ENCODE peak calls at places on chromosomes 6 and 20, in seven cellular contexts. L is HCEC 1CT; E is mucosa of gallbladder; B is NCI-H524; O is stimulated activated CD4-positive, alpha-beta T cell treated with anti-CD3 and anti-CD28 coated beads, Interleukin-1b, Interleukin-23, amount 100 ng/mL, for 1 hour; G is SJSA1; W is nephron progenitor cell. T is an unnamed sample.
A peak's percentile ranks its signal among the peaks of the same experiment; 100 is the strongest.

GRCh38 chr6:44002591-44003344 is 124.5 kb downstream of the MRPL14 start:
- DNase-seq in L (no peak), E (peak; percentile 51), B (peak; percentile 84), O (peak; percentile 32), G (no peak), W (peak; percentile 81), T (peak; percentile 70)

GRCh38 chr20:4227085-4227821 is 211.9 kb upstream of the RNF24 start:
- DNase-seq in L (peak; percentile 94), E (no peak), B (peak; percentile 54), O (no peak), G (peak; percentile 33), W (no peak), T (no peak)

GRCh38 chr6:29797120-29797519 is 30.5 kb upstream of the HLA-G start:
- DNase-seq in L (peak; percentile 64), E (no peak), B (no peak), O (no peak), G (no peak), W (no peak), T (no peak)

GRCh38 chr20:5657190-5657872 is 92.9 kb upstream of the SHLD1 start:
- DNase-seq in L (peak; percentile 92), E (peak; percentile 63), B (no peak), O (no peak), G (no peak), W (no peak), T (peak; percentile 25)

GRCh38 chr6:46334442-46334841 is 156.8 kb downstream of the RCAN2 start:
- DNase-seq in L (no peak), E (no peak), B (no peak), O (no peak), G (no peak), W (no peak), T (no peak)

GRCh38 chr20:59333928-59334327 is 33.5 kb downstream of the EDN3 start:
- DNase-seq in L (no peak), E (peak; percentile 55), B (no peak), O (no peak), G (no peak), W (no peak), T (peak; percentile 75)

GRCh38 chr6:33172307-33173227 is 19.7 kb downstream of the COL11A2 start:
- DNase-seq in L (peak; percentile 35), E (no peak), B (peak; percentile 18), O (no peak), G (no peak), W (peak; percentile 34), T (no peak)

GRCh38 chr6:134589512-134589911 is 271.6 kb upstream of the SGK1 start:
- DNase-seq in L (peak; percentile 100), E (no peak), B (no peak), O (no peak), G (peak; percentile 16), W (no peak), T (no peak)

GRCh38 chr6:125759959-125760457 is 10.6 kb downstream of the HEY2 start:
- DNase-seq in L (no peak), E (no peak), B (no peak), O (no peak), G (no peak), W (no peak), T (no peak)

GRCh38 chr20:9508696-9509178 is 5.7 kb upstream of the LAMP5 start:
- DNase-seq in L (no peak), E (no peak), B (no peak), O (no peak), G (no peak), W (peak; percentile 13), T (no peak)

T was measured in transverse colon.